ENCODE peak calls at places on chromosomes 1 and 21, in four cellular contexts. One of them, this sample, is unnamed.

GRCh38 chr1:217135569-217135915 is 412.3 kb upstream of the ESRRG start:
- DNase-seq in skeletal muscle cell: no peak
- DNase-seq in bronchial epithelial cell: no peak
- DNase-seq in adipocyte: peak
- DNase-seq in this sample: no peak

GRCh38 chr1:233543338-233544255 is 70.3 kb upstream of the KCNK1 start:
- DNase-seq in adipocyte: peak
- DNase-seq in skeletal muscle cell: peak
- DNase-seq in bronchial epithelial cell: peak
- DNase-seq in this sample: peak

GRCh38 chr1:100794719-100795645 is 75.4 kb downstream of the VCAM1 start:
- DNase-seq in bronchial epithelial cell: no peak
- DNase-seq in adipocyte: peak
- DNase-seq in skeletal muscle cell: peak
- DNase-seq in this sample: no peak

GRCh38 chr21:34836103-34836932 is 167.5 kb downstream of the CLIC6 start:
- DNase-seq in adipocyte: peak
- DNase-seq in skeletal muscle cell: peak
- DNase-seq in bronchial epithelial cell: peak
- DNase-seq in this sample: peak

GRCh38 chr1:28983509-28984310 is 69.3 kb downstream of the EPB41 start:
- DNase-seq in skeletal muscle cell: no peak
- DNase-seq in bronchial epithelial cell: no peak
- DNase-seq in adipocyte: no peak
- DNase-seq in this sample: no peak

GRCh38 chr1:12158362-12159092 is 8.3 kb upstream of the TNFRSF1B start:
- DNase-seq in adipocyte: no peak
- DNase-seq in bronchial epithelial cell: no peak
- DNase-seq in skeletal muscle cell: no peak
- DNase-seq in this sample: no peak

GRCh38 chr21:44773291-44773932 is 28.2 kb downstream of the UBE2G2 start:
- DNase-seq in adipocyte: no peak
- DNase-seq in skeletal muscle cell: no peak
- DNase-seq in bronchial epithelial cell: peak
- DNase-seq in this sample: no peak

GRCh38 chr1:26991310-26992116 is 2.0 kb upstream of the TRNP1 start:
- DNase-seq in skeletal muscle cell: peak
- DNase-seq in adipocyte: peak
- DNase-seq in bronchial epithelial cell: no peak
- DNase-seq in this sample: no peak

GRCh38 chr1:183590225-183591191 is at the start of gene NCF2:
- DNase-seq in adipocyte: no peak
- DNase-seq in skeletal muscle cell: no peak
- DNase-seq in bronchial epithelial cell: peak
- DNase-seq in this sample: no peak

GRCh38 chr21:34037446-34037845 is 35.9 kb upstream of the MRPS6 start:
- DNase-seq in adipocyte: peak
- DNase-seq in bronchial epithelial cell: peak
- DNase-seq in skeletal muscle cell: peak
- DNase-seq in this sample: no peak

GRCh38 chr1:225999912-226000337 is 782 bp upstream of the SDE2 start:
- DNase-seq in bronchial epithelial cell: no peak
- DNase-seq in skeletal muscle cell: no peak
- DNase-seq in adipocyte: no peak
- DNase-seq in this sample: no peak

GRCh38 chr1:39575191-39576015 is 1.2 kb downstream of the PABPC4 start:
- DNase-seq in skeletal muscle cell: peak
- DNase-seq in adipocyte: peak
- DNase-seq in bronchial epithelial cell: no peak
- DNase-seq in this sample: peak

GRCh38 chr1:246450485-246451251 is 56.4 kb downstream of the SMYD3 start:
- DNase-seq in skeletal muscle cell: peak
- DNase-seq in bronchial epithelial cell: peak
- DNase-seq in adipocyte: peak
- DNase-seq in this sample: no peak

GRCh38 chr21:41294548-41295231 is 21.9 kb upstream of the FAM3B start:
- DNase-seq in bronchial epithelial cell: peak
- DNase-seq in adipocyte: no peak
- DNase-seq in skeletal muscle cell: no peak
- DNase-seq in this sample: no peak

GRCh38 chr1:168991667-168992475 is 114.6 kb upstream of the ATP1B1 start:
- DNase-seq in skeletal muscle cell: no peak
- DNase-seq in adipocyte: no peak
- DNase-seq in bronchial epithelial cell: peak
- DNase-seq in this sample: no peak

GRCh38 chr1:198918920-198919319 is 280.1 kb downstream of the PTPRC start:
- DNase-seq in skeletal muscle cell: no peak
- DNase-seq in adipocyte: no peak
- DNase-seq in bronchial epithelial cell: peak
- DNase-seq in this sample: no peak

GRCh38 chr1:230422221-230422981 is 3.7 kb downstream of the PGBD5 start:
- DNase-seq in skeletal muscle cell: no peak
- DNase-seq in adipocyte: no peak
- DNase-seq in bronchial epithelial cell: no peak
- DNase-seq in this sample: no peak

GRCh38 chr1:227890451-227891222 is 57.1 kb downstream of the WNT9A start:
- DNase-seq in skeletal muscle cell: no peak
- DNase-seq in adipocyte: no peak
- DNase-seq in bronchial epithelial cell: no peak
- DNase-seq in this sample: no peak

GRCh38 chr21:41411449-41412089 is 14.5 kb upstream of the MX1 start:
- DNase-seq in skeletal muscle cell: no peak
- DNase-seq in adipocyte: no peak
- DNase-seq in bronchial epithelial cell: peak
- DNase-seq in this sample: no peak

GRCh38 chr1:16420719-16421118 is 16.5 kb downstream of the SPATA21 start:
- DNase-seq in bronchial epithelial cell: no peak
- DNase-seq in adipocyte: no peak
- DNase-seq in skeletal muscle cell: no peak
- DNase-seq in this sample: no peak

GRCh38 chr1:64469121-64469520 is 808 bp upstream of the CACHD1 start:
- DNase-seq in skeletal muscle cell: no peak
- DNase-seq in bronchial epithelial cell: peak
- DNase-seq in adipocyte: no peak
- DNase-seq in this sample: no peak
- H3K4me3 ChIP-seq in skeletal muscle cell: no peak
- H3K4me3 ChIP-seq in bronchial epithelial cell: no peak
- H3K4me3 ChIP-seq in adipocyte: peak
- H3K4me3 ChIP-seq in this sample: no peak

GRCh38 chr1:20151906-20152598 is 12.9 kb downstream of the PLA2G2F start:
- DNase-seq in skeletal muscle cell: peak
- DNase-seq in bronchial epithelial cell: peak
- DNase-seq in adipocyte: peak
- DNase-seq in this sample: peak
- H3K4me3 ChIP-seq in skeletal muscle cell: peak
- H3K4me3 ChIP-seq in bronchial epithelial cell: peak
- H3K4me3 ChIP-seq in adipocyte: peak
- H3K4me3 ChIP-seq in this sample: peak

GRCh38 chr1:35573776-35574654 is 901 bp downstream of the TFAP2E start:
- DNase-seq in skeletal muscle cell: no peak
- DNase-seq in bronchial epithelial cell: no peak
- DNase-seq in adipocyte: no peak
- DNase-seq in this sample: no peak
- H3K4me3 ChIP-seq in skeletal muscle cell: peak
- H3K4me3 ChIP-seq in bronchial epithelial cell: peak
- H3K4me3 ChIP-seq in adipocyte: peak
- H3K4me3 ChIP-seq in this sample: peak

GRCh38 chr1:93042822-93043557 is 36.1 kb upstream of the MTF2 start:
- DNase-seq in bronchial epithelial cell: no peak
- DNase-seq in adipocyte: no peak
- DNase-seq in skeletal muscle cell: no peak
- DNase-seq in this sample: no peak
- H3K4me3 ChIP-seq in bronchial epithelial cell: no peak
- H3K4me3 ChIP-seq in adipocyte: no peak
- H3K4me3 ChIP-seq in skeletal muscle cell: no peak
- H3K4me3 ChIP-seq in this sample: no peak

DNA sequence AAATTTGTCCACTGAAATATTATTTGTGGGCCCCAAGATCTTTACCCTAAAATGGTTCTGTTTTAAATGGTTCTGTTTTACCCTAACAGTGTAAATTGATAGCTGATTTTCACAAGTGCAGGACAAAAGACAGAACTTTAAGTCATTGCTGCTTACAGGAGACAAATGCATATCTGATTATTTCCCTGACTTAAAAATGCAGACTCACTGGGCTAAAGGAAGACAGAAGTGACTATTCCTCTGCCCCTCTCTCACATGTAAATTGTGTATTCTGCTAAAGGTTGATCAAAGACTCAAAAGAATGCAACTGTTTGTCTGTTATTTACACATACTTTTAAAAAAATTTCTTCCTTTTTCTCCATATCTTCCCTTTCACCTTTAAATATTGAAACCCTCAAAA is 12.7 kb downstream of the FCRL5 start:
- DNase-seq in skeletal muscle cell: no peak
- DNase-seq in adipocyte: no peak
- DNase-seq in bronchial epithelial cell: no peak
- DNase-seq in this sample: no peak
- H3K4me3 ChIP-seq in skeletal muscle cell: no peak
- H3K4me3 ChIP-seq in adipocyte: no peak
- H3K4me3 ChIP-seq in bronchial epithelial cell: no peak
- H3K4me3 ChIP-seq in this sample: no peak

GRCh38 chr1:31371121-31371520 is 1.8 kb downstream of the FABP3 start:
- DNase-seq in adipocyte: no peak
- DNase-seq in skeletal muscle cell: no peak
- DNase-seq in bronchial epithelial cell: no peak
- DNase-seq in this sample: no peak

GRCh38 chr1:31366796-31367195 is 6.1 kb downstream of the FABP3 start:
- DNase-seq in bronchial epithelial cell: no peak
- DNase-seq in skeletal muscle cell: no peak
- DNase-seq in adipocyte: no peak
- DNase-seq in this sample: no peak

GRCh38 chr1:31371560-31371959 is 1.3 kb downstream of the FABP3 start:
- DNase-seq in adipocyte: no peak
- DNase-seq in bronchial epithelial cell: no peak
- DNase-seq in skeletal muscle cell: no peak
- DNase-seq in this sample: no peak

GRCh38 chr1:31370021-31370420 is 2.9 kb downstream of the FABP3 start:
- DNase-seq in adipocyte: no peak
- DNase-seq in bronchial epithelial cell: no peak
- DNase-seq in skeletal muscle cell: no peak
- DNase-seq in this sample: no peak

GRCh38 chr1:31368611-31369107 is 4.2 kb downstream of the FABP3 start:
- DNase-seq in adipocyte: no peak
- DNase-seq in skeletal muscle cell: no peak
- DNase-seq in bronchial epithelial cell: no peak
- DNase-seq in this sample: no peak
- H3K4me3 ChIP-seq in adipocyte: no peak
- H3K4me3 ChIP-seq in skeletal muscle cell: no peak
- H3K4me3 ChIP-seq in bronchial epithelial cell: no peak
- H3K4me3 ChIP-seq in this sample: no peak

GRCh38 chr1:209302777-209303642 is 280.5 kb upstream of the CAMK1G start:
- DNase-seq in skeletal muscle cell: no peak
- DNase-seq in adipocyte: no peak
- DNase-seq in bronchial epithelial cell: peak
- DNase-seq in this sample: no peak
- H3K4me3 ChIP-seq in skeletal muscle cell: no peak
- H3K4me3 ChIP-seq in adipocyte: no peak
- H3K4me3 ChIP-seq in bronchial epithelial cell: no peak
- H3K4me3 ChIP-seq in this sample: no peak

GRCh38 chr1:157197906-157198435 is 59.8 kb upstream of the ETV3 start:
- DNase-seq in bronchial epithelial cell: no peak
- DNase-seq in skeletal muscle cell: no peak
- DNase-seq in adipocyte: no peak
- DNase-seq in this sample: no peak
- H3K4me3 ChIP-seq in bronchial epithelial cell: no peak
- H3K4me3 ChIP-seq in skeletal muscle cell: no peak
- H3K4me3 ChIP-seq in adipocyte: no peak
- H3K4me3 ChIP-seq in this sample: no peak

DNA sequence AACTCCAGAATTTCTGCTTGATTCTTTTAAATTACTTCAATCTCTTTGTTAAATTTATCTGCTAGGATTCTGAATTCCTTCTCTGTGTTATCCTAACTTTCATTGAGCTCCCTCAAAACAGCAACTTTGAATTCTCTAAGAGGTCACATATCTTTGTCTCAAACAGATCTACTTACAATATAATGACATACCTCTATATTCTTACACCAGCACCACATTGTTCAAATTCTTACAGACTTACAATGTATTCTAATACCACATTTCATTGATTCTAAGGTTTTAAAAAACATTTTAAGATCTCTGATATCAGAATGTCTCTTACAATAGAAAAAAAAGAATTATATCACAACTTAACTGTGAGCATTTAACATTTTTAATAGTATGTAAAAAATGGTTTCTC is 77.4 kb downstream of the DIRAS3 start:
- DNase-seq in adipocyte: no peak
- DNase-seq in bronchial epithelial cell: no peak
- DNase-seq in skeletal muscle cell: no peak
- DNase-seq in this sample: no peak
- H3K4me3 ChIP-seq in adipocyte: no peak
- H3K4me3 ChIP-seq in bronchial epithelial cell: no peak
- H3K4me3 ChIP-seq in skeletal muscle cell: no peak
- H3K4me3 ChIP-seq in this sample: no peak

This sample was measured in AG09309.